ENCODE peak calls at places on chromosomes 4 and X, in seven cellular contexts. One of them, this sample, is unnamed.

GRCh38 chr4:88706574-88706973 is 8.9 kb upstream of the NAP1L5 start:
- DNase-seq in endothelial cell: peak; percentile 23
- DNase-seq in SK-N-SH: peak; percentile 57
- DNase-seq in MCF 10A: peak; percentile 17
- DNase-seq in keratinocyte: no peak
- DNase-seq in pancreas: no peak
- DNase-seq in lung: no peak
- DNase-seq in this sample: no peak

GRCh38 chr4:1819284-1819683 is 26.2 kb downstream of the FGFR3 start:
- DNase-seq in SK-N-SH: peak; percentile 29
- DNase-seq in lung: no peak
- DNase-seq in endothelial cell: no peak
- DNase-seq in MCF 10A: no peak
- DNase-seq in pancreas: no peak
- DNase-seq in keratinocyte: no peak
- DNase-seq in this sample: no peak

GRCh38 chr4:948101-948935 is 16.1 kb downstream of the TMEM175 start:
- DNase-seq in endothelial cell: no peak
- DNase-seq in MCF 10A: no peak
- DNase-seq in SK-N-SH: peak; percentile 14
- DNase-seq in keratinocyte: no peak
- DNase-seq in lung: no peak
- DNase-seq in pancreas: peak; percentile 62
- DNase-seq in this sample: peak; percentile 60

GRCh38 chr4:182604953-182605352 is 312.2 kb downstream of the DCTD start:
- DNase-seq in lung: no peak
- DNase-seq in MCF 10A: no peak
- DNase-seq in pancreas: no peak
- DNase-seq in SK-N-SH: no peak
- DNase-seq in endothelial cell: no peak
- DNase-seq in keratinocyte: no peak
- DNase-seq in this sample: no peak

GRCh38 chrX:120000490-120001246 is 57.1 kb upstream of the NKAP start:
- DNase-seq in SK-N-SH: no peak
- DNase-seq in pancreas: no peak
- DNase-seq in lung: no peak
- DNase-seq in keratinocyte: no peak
- DNase-seq in endothelial cell: no peak
- DNase-seq in MCF 10A: peak; percentile 41
- DNase-seq in this sample: no peak

GRCh38 chr4:80092088-80092487 is 19.1 kb upstream of the ANTXR2 start:
- DNase-seq in keratinocyte: no peak
- DNase-seq in SK-N-SH: no peak
- DNase-seq in lung: no peak
- DNase-seq in MCF 10A: no peak
- DNase-seq in endothelial cell: no peak
- DNase-seq in pancreas: no peak
- DNase-seq in this sample: no peak

GRCh38 chr4:2637956-2638552 is 101.6 kb downstream of the FAM193A start:
- DNase-seq in pancreas: no peak
- DNase-seq in keratinocyte: no peak
- DNase-seq in endothelial cell: no peak
- DNase-seq in MCF 10A: no peak
- DNase-seq in SK-N-SH: no peak
- DNase-seq in lung: no peak
- DNase-seq in this sample: peak; percentile 18

GRCh38 chr4:72846280-72847111 is 223.0 kb downstream of the COX18 start:
- DNase-seq in endothelial cell: no peak
- DNase-seq in SK-N-SH: no peak
- DNase-seq in pancreas: no peak
- DNase-seq in lung: no peak
- DNase-seq in MCF 10A: peak; percentile 54
- DNase-seq in keratinocyte: no peak
- DNase-seq in this sample: no peak

GRCh38 chrX:39759526-39760224 is 338.1 kb downstream of the BCOR start:
- DNase-seq in MCF 10A: peak; percentile 29
- DNase-seq in keratinocyte: no peak
- DNase-seq in pancreas: peak; percentile 74
- DNase-seq in endothelial cell: peak; percentile 7
- DNase-seq in lung: no peak
- DNase-seq in SK-N-SH: peak; percentile 39
- DNase-seq in this sample: no peak

GRCh38 chrX:22246620-22247019 is 26.1 kb upstream of the CBLL2 start:
- DNase-seq in pancreas: no peak
- DNase-seq in SK-N-SH: no peak
- DNase-seq in MCF 10A: peak; percentile 74
- DNase-seq in lung: no peak
- DNase-seq in endothelial cell: no peak
- DNase-seq in keratinocyte: peak; percentile 77
- DNase-seq in this sample: no peak

GRCh38 chr4:37867102-37867501 is 23.8 kb upstream of the TBC1D1 start:
- DNase-seq in lung: no peak
- DNase-seq in endothelial cell: no peak
- DNase-seq in SK-N-SH: no peak
- DNase-seq in keratinocyte: no peak
- DNase-seq in pancreas: no peak
- DNase-seq in MCF 10A: no peak
- DNase-seq in this sample: no peak

GRCh38 chrX:153370293-153371055 is 30.7 kb downstream of the PNMA6E start:
- DNase-seq in endothelial cell: no peak
- DNase-seq in pancreas: no peak
- DNase-seq in keratinocyte: no peak
- DNase-seq in SK-N-SH: no peak
- DNase-seq in lung: no peak
- DNase-seq in MCF 10A: no peak
- DNase-seq in this sample: no peak

GRCh38 chrX:135185795-135186443 is 14.7 kb upstream of the CT55 start:
- DNase-seq in lung: peak; percentile 38
- DNase-seq in keratinocyte: no peak
- DNase-seq in pancreas: no peak
- DNase-seq in MCF 10A: peak; percentile 69
- DNase-seq in endothelial cell: peak; percentile 38
- DNase-seq in SK-N-SH: peak; percentile 57
- DNase-seq in this sample: no peak

GRCh38 chr4:15303052-15303641 is 124.7 kb upstream of the C1QTNF7 start:
- DNase-seq in endothelial cell: no peak
- DNase-seq in SK-N-SH: no peak
- DNase-seq in lung: no peak
- DNase-seq in pancreas: no peak
- DNase-seq in keratinocyte: no peak
- DNase-seq in MCF 10A: no peak
- DNase-seq in this sample: no peak

GRCh38 chr4:37995981-37996770 is 36.0 kb downstream of the PTTG2 start:
- DNase-seq in lung: no peak
- DNase-seq in pancreas: no peak
- DNase-seq in SK-N-SH: no peak
- DNase-seq in endothelial cell: no peak
- DNase-seq in keratinocyte: no peak
- DNase-seq in MCF 10A: no peak
- DNase-seq in this sample: no peak

GRCh38 chr4:129037093-129037492 is 56.2 kb downstream of the SCLT1 start:
- DNase-seq in pancreas: no peak
- DNase-seq in endothelial cell: no peak
- DNase-seq in SK-N-SH: no peak
- DNase-seq in lung: no peak
- DNase-seq in keratinocyte: no peak
- DNase-seq in MCF 10A: no peak
- DNase-seq in this sample: no peak

GRCh38 chrX:101219840-101220191 is 230 bp downstream of the DRP2 start:
- DNase-seq in pancreas: no peak
- DNase-seq in endothelial cell: no peak
- DNase-seq in lung: no peak
- DNase-seq in keratinocyte: no peak
- DNase-seq in SK-N-SH: peak; percentile 20
- DNase-seq in MCF 10A: no peak
- DNase-seq in this sample: no peak

DNA sequence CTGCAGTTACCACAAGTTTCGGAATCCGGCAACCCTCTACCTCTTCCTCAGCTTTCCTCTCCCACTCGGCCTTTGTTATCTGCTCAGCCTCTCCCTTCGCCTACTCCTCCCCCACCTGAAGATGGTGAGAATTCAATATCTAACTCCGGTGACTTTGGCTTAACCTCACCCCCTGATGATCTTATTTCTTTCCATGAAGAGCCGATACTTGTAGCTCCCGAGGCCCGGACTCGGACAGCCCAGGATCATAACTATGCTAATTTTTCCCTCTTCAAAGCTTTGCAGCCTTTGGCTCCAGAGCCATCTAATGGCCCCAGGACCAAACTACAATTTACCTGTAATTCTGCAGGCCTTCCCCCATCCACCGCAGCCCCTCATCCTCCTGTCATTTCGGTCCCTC is 32.0 kb upstream of the MGST2 start:
- DNase-seq in lung: no peak
- DNase-seq in pancreas: no peak
- DNase-seq in MCF 10A: peak; percentile 55
- DNase-seq in endothelial cell: peak; percentile 34
- DNase-seq in keratinocyte: no peak
- DNase-seq in SK-N-SH: no peak
- DNase-seq in this sample: no peak
- TF ChIP-seq CTCF in lung: no peak
- TF ChIP-seq CTCF in pancreas: peak; percentile 37
- TF ChIP-seq CTCF in MCF 10A: peak; percentile 55
- TF ChIP-seq CTCF in endothelial cell: no peak
- TF ChIP-seq CTCF in keratinocyte: peak; percentile 34
- TF ChIP-seq CTCF in SK-N-SH: peak; percentile 42
- TF ChIP-seq CTCF in this sample: peak; percentile 57

DNA sequence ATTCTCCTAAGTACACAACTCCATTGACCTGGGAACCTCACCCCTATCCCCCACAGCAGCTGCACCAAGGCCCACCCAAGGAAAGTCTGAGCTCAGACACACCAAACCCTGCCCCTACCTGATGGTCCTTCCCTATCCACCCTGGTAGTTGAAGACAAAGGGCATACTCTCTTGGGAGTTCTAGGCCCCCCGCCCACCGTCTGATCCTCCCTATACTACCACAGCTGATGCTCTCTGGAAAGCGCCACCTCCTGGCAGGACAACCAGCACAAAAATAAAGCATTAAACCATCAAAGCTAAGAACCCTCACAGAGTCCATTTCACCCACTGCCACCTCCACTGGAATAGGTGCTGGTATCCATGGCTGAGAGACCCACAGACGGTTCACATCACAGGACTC is 83.6 kb downstream of the ANAPC10 start:
- DNase-seq in keratinocyte: no peak
- DNase-seq in lung: no peak
- DNase-seq in MCF 10A: no peak
- DNase-seq in pancreas: no peak
- DNase-seq in SK-N-SH: no peak
- DNase-seq in endothelial cell: no peak
- DNase-seq in this sample: no peak
- TF ChIP-seq CTCF in keratinocyte: no peak
- TF ChIP-seq CTCF in lung: no peak
- TF ChIP-seq CTCF in MCF 10A: no peak
- TF ChIP-seq CTCF in pancreas: no peak
- TF ChIP-seq CTCF in SK-N-SH: no peak
- TF ChIP-seq CTCF in endothelial cell: no peak
- TF ChIP-seq CTCF in this sample: no peak

GRCh38 chr4:113967687-113968086 is 11.8 kb downstream of the ARSJ start:
- DNase-seq in SK-N-SH: no peak
- DNase-seq in endothelial cell: no peak
- DNase-seq in keratinocyte: no peak
- DNase-seq in lung: no peak
- DNase-seq in pancreas: no peak
- DNase-seq in MCF 10A: no peak
- DNase-seq in this sample: no peak
- TF ChIP-seq CTCF in SK-N-SH: no peak
- TF ChIP-seq CTCF in endothelial cell: no peak
- TF ChIP-seq CTCF in keratinocyte: no peak
- TF ChIP-seq CTCF in lung: no peak
- TF ChIP-seq CTCF in pancreas: no peak
- TF ChIP-seq CTCF in MCF 10A: no peak
- TF ChIP-seq CTCF in this sample: no peak

GRCh38 chr4:5391492-5391891 is 316.9 kb downstream of the EVC2 start:
- DNase-seq in keratinocyte: no peak
- DNase-seq in endothelial cell: no peak
- DNase-seq in pancreas: no peak
- DNase-seq in SK-N-SH: no peak
- DNase-seq in MCF 10A: no peak
- DNase-seq in lung: no peak
- DNase-seq in this sample: no peak

GRCh38 chr4:5386921-5387320 is 321.4 kb downstream of the EVC2 start:
- DNase-seq in pancreas: no peak
- DNase-seq in keratinocyte: no peak
- DNase-seq in endothelial cell: no peak
- DNase-seq in lung: no peak
- DNase-seq in MCF 10A: no peak
- DNase-seq in SK-N-SH: no peak
- DNase-seq in this sample: no peak

GRCh38 chr4:5389756-5390155 is 318.6 kb downstream of the EVC2 start:
- DNase-seq in pancreas: no peak
- DNase-seq in lung: no peak
- DNase-seq in keratinocyte: no peak
- DNase-seq in endothelial cell: no peak
- DNase-seq in MCF 10A: no peak
- DNase-seq in SK-N-SH: no peak
- DNase-seq in this sample: no peak

GRCh38 chr4:5385741-5386251 is 322.6 kb downstream of the EVC2 start:
- DNase-seq in endothelial cell: no peak
- DNase-seq in pancreas: peak; percentile 27
- DNase-seq in lung: no peak
- DNase-seq in MCF 10A: no peak
- DNase-seq in SK-N-SH: no peak
- DNase-seq in keratinocyte: no peak
- DNase-seq in this sample: no peak

GRCh38 chr4:5387457-5387856 is 320.9 kb downstream of the EVC2 start:
- DNase-seq in lung: no peak
- DNase-seq in SK-N-SH: no peak
- DNase-seq in keratinocyte: no peak
- DNase-seq in pancreas: no peak
- DNase-seq in endothelial cell: no peak
- DNase-seq in MCF 10A: no peak
- DNase-seq in this sample: no peak
- TF ChIP-seq CTCF in lung: no peak
- TF ChIP-seq CTCF in SK-N-SH: no peak
- TF ChIP-seq CTCF in keratinocyte: no peak
- TF ChIP-seq CTCF in pancreas: no peak
- TF ChIP-seq CTCF in endothelial cell: no peak
- TF ChIP-seq CTCF in MCF 10A: no peak
- TF ChIP-seq CTCF in this sample: no peak